ENCODE peak calls at places on chromosomes 5 and 9, in six cellular contexts. M is EL, I is AG10803, Z is HEK293T, V is fibroblast of lung, O is kidney tubule cell. E is an unnamed sample.

GRCh38 chr5:58346001-58346400 is 113.9 kb downstream of the PLK2 start:
- DNase-seq in I (no peak), V (no peak), M (no peak), O (no peak), Z (no peak), E (no peak)

GRCh38 chr5:179345429-179346321 is at the start of gene ADAMTS2:
- DNase-seq in Z (peak; percentile 59), I (peak; percentile 65), V (no peak), M (peak; percentile 71), O (peak; percentile 8), E (no peak)

GRCh38 chr9:36874921-36875320 is 159.1 kb downstream of the PAX5 start:
- DNase-seq in I (peak; percentile 15), V (peak; percentile 48), Z (no peak), M (peak; percentile 45), O (peak; percentile 23), E (peak; percentile 3)

GRCh38 chr5:156388233-156388632 is 61.3 kb downstream of the SGCD start:
- DNase-seq in I (no peak), O (no peak), M (no peak), Z (no peak), V (no peak), E (no peak)

GRCh38 chr5:181044662-181045305 is 4.7 kb downstream of the BTNL9 start:
- DNase-seq in O (no peak), I (no peak), M (no peak), V (no peak), Z (no peak), E (no peak)

GRCh38 chr9:98034593-98035546 is 21.7 kb upstream of the NANS start:
- DNase-seq in V (peak; percentile 45), M (peak; percentile 73), O (peak; percentile 73), Z (peak; percentile 85), I (peak; percentile 69), E (peak; percentile 68)

GRCh38 chr9:109914280-109915027 is 134.5 kb downstream of the PALM2AKAP2 start:
- DNase-seq in M (peak; percentile 86), O (peak; percentile 71), V (peak; percentile 96), I (peak; percentile 98), Z (no peak), E (peak; percentile 94)

GRCh38 chr5:58751222-58751621 is 168.3 kb downstream of the RAB3C start:
- DNase-seq in Z (no peak), I (no peak), M (peak; percentile 45), O (peak; percentile 75), V (peak; percentile 42), E (peak; percentile 53)